ENCODE peak calls at places on chromosomes 1 and 21, in four cellular contexts. One of them, this sample, is unnamed.

GRCh38 chr1:58003059-58003458 is 543.5 kb downstream of the OMA1 start:
- DNase-seq in endothelial cell: no peak
- DNase-seq in BJ: no peak
- DNase-seq in progenitor cell of endocrine pancreas: no peak
- DNase-seq in this sample: no peak

GRCh38 chr1:3012511-3013291 is 8.6 kb upstream of the ACTRT2 start:
- DNase-seq in progenitor cell of endocrine pancreas: peak
- DNase-seq in BJ: no peak
- DNase-seq in endothelial cell: peak
- DNase-seq in this sample: no peak

GRCh38 chr1:20993716-20994115 is 183.0 kb downstream of the EIF4G3 start:
- DNase-seq in progenitor cell of endocrine pancreas: no peak
- DNase-seq in BJ: no peak
- DNase-seq in endothelial cell: no peak
- DNase-seq in this sample: no peak

GRCh38 chr1:40185951-40186864 is 25.0 kb downstream of the RLF start:
- DNase-seq in progenitor cell of endocrine pancreas: no peak
- DNase-seq in BJ: no peak
- DNase-seq in endothelial cell: no peak
- DNase-seq in this sample: no peak

GRCh38 chr21:39564200-39564599 is 48.5 kb upstream of the B3GALT5 start:
- DNase-seq in endothelial cell: no peak
- DNase-seq in BJ: no peak
- DNase-seq in progenitor cell of endocrine pancreas: no peak
- DNase-seq in this sample: no peak

GRCh38 chr1:110672753-110673108 is 2.0 kb downstream of the KCNA3 start:
- DNase-seq in endothelial cell: no peak
- DNase-seq in BJ: no peak
- DNase-seq in progenitor cell of endocrine pancreas: no peak
- DNase-seq in this sample: no peak

GRCh38 chr1:193054169-193054675 is 4.9 kb downstream of the UCHL5 start:
- DNase-seq in progenitor cell of endocrine pancreas: no peak
- DNase-seq in endothelial cell: no peak
- DNase-seq in BJ: no peak
- DNase-seq in this sample: no peak

GRCh38 chr1:19452221-19452663 is 33.1 kb downstream of the CAPZB start:
- DNase-seq in BJ: peak
- DNase-seq in progenitor cell of endocrine pancreas: no peak
- DNase-seq in endothelial cell: no peak
- DNase-seq in this sample: peak

GRCh38 chr1:58618303-58618702 is 41.3 kb upstream of the TACSTD2 start:
- DNase-seq in endothelial cell: no peak
- DNase-seq in progenitor cell of endocrine pancreas: no peak
- DNase-seq in BJ: peak
- DNase-seq in this sample: peak

GRCh38 chr21:42375966-42376337 is 9.6 kb upstream of the TFF1 start:
- DNase-seq in endothelial cell: no peak
- DNase-seq in BJ: no peak
- DNase-seq in progenitor cell of endocrine pancreas: no peak
- DNase-seq in this sample: no peak

GRCh38 chr1:229183583-229183982 is 87.3 kb upstream of the RAB4A start:
- DNase-seq in endothelial cell: no peak
- DNase-seq in BJ: no peak
- DNase-seq in progenitor cell of endocrine pancreas: no peak
- DNase-seq in this sample: no peak

GRCh38 chr1:191888996-191889622 is 269.2 kb upstream of the RGS18 start:
- DNase-seq in endothelial cell: no peak
- DNase-seq in progenitor cell of endocrine pancreas: no peak
- DNase-seq in BJ: no peak
- DNase-seq in this sample: no peak

GRCh38 chr21:46084709-46085108 is 13.2 kb upstream of the COL6A2 start:
- DNase-seq in endothelial cell: no peak
- DNase-seq in progenitor cell of endocrine pancreas: no peak
- DNase-seq in BJ: no peak
- DNase-seq in this sample: no peak

GRCh38 chr1:150281221-150281757 is 1.1 kb upstream of the CIART start:
- DNase-seq in progenitor cell of endocrine pancreas: no peak
- DNase-seq in BJ: no peak
- DNase-seq in endothelial cell: peak
- DNase-seq in this sample: peak

GRCh38 chr1:209931141-209931540 is 6.9 kb upstream of the SYT14 start:
- DNase-seq in progenitor cell of endocrine pancreas: no peak
- DNase-seq in BJ: no peak
- DNase-seq in endothelial cell: no peak
- DNase-seq in this sample: no peak

GRCh38 chr1:30740952-30741894 is 16.4 kb downstream of the LAPTM5 start:
- DNase-seq in endothelial cell: no peak
- DNase-seq in progenitor cell of endocrine pancreas: no peak
- DNase-seq in BJ: no peak
- DNase-seq in this sample: no peak

GRCh38 chr1:8625480-8625879 is 192.0 kb downstream of the RERE start:
- DNase-seq in BJ: no peak
- DNase-seq in endothelial cell: no peak
- DNase-seq in progenitor cell of endocrine pancreas: no peak
- DNase-seq in this sample: no peak

GRCh38 chr1:56715161-56715560 is 70.0 kb downstream of the PRKAA2 start:
- DNase-seq in endothelial cell: no peak
- DNase-seq in BJ: peak
- DNase-seq in progenitor cell of endocrine pancreas: no peak
- DNase-seq in this sample: no peak

GRCh38 chr1:104746994-104747393 is 997.3 kb downstream of the AMY1C start:
- DNase-seq in progenitor cell of endocrine pancreas: no peak
- DNase-seq in BJ: no peak
- DNase-seq in endothelial cell: no peak
- DNase-seq in this sample: no peak

GRCh38 chr1:209622841-209623829 is 29.1 kb downstream of the LAMB3 start:
- DNase-seq in BJ: no peak
- DNase-seq in endothelial cell: no peak
- DNase-seq in progenitor cell of endocrine pancreas: no peak
- DNase-seq in this sample: no peak

GRCh38 chr1:53343831-53344668 is 16.2 kb upstream of the LRP8 start:
- DNase-seq in endothelial cell: no peak
- DNase-seq in BJ: no peak
- DNase-seq in progenitor cell of endocrine pancreas: peak
- DNase-seq in this sample: no peak

GRCh38 chr1:192577145-192578140 is 1.9 kb downstream of the RGS1 start:
- DNase-seq in progenitor cell of endocrine pancreas: no peak
- DNase-seq in BJ: no peak
- DNase-seq in endothelial cell: no peak
- DNase-seq in this sample: no peak

GRCh38 chr1:28326505-28326904 is 2.3 kb upstream of the MED18 start:
- DNase-seq in BJ: no peak
- DNase-seq in progenitor cell of endocrine pancreas: no peak
- DNase-seq in endothelial cell: no peak
- DNase-seq in this sample: no peak

GRCh38 chr1:40948741-40949528 is 30.6 kb upstream of the CTPS1 start:
- DNase-seq in BJ: peak
- DNase-seq in endothelial cell: peak
- DNase-seq in progenitor cell of endocrine pancreas: peak
- DNase-seq in this sample: peak